ENCODE peak calls at places on chromosomes 12 and 14, in eight cellular contexts. G is sigmoid colon, H is IMR-90, T is cardiac muscle cell, A is gastrocnemius medialis, W is stomach, I is ovary, J is OCI-LY7. C is an unnamed sample.

GRCh38 chr14:94701854-94702370 is 68.0 kb downstream of the GSC start:
- DNase-seq in G (no peak), H (no peak), T (no peak), A (no peak), W (no peak), I (no peak), J (no peak), C (no peak)

GRCh38 chr14:104893435-104894207 is 28.6 kb downstream of the CEP170B start:
- DNase-seq in G (peak; percentile 59), H (no peak), T (no peak), A (no peak), W (peak; percentile 25), I (peak; percentile 31), J (peak; percentile 47), C (peak; percentile 13)

GRCh38 chr14:60722163-60722835 is 1.9 kb downstream of the SIX4 start:
- DNase-seq in G (no peak), H (peak; percentile 79), T (peak; percentile 52), A (peak; percentile 49), W (peak; percentile 40), I (peak; percentile 54), J (peak; percentile 58), C (peak; percentile 43)

GRCh38 chr14:29861996-29862395 is 65.7 kb downstream of the PRKD1 start:
- DNase-seq in G (no peak), H (no peak), T (no peak), A (no peak), W (no peak), I (no peak), J (no peak), C (no peak)

GRCh38 chr12:2826721-2827515 is 7.9 kb downstream of the NRIP2 start:
- DNase-seq in G (no peak), H (no peak), T (no peak), A (no peak), W (no peak), I (no peak), J (no peak), C (no peak)

GRCh38 chr14:64983439-64984310 is 3.0 kb upstream of the FNTB start:
- DNase-seq in G (no peak), H (peak; percentile 74), T (peak; percentile 77), A (no peak), W (peak; percentile 42), I (no peak), J (peak; percentile 70), C (peak; percentile 48)

GRCh38 chr12:95169368-95169767 is 47.9 kb downstream of the FGD6 start:
- DNase-seq in G (no peak), H (peak; percentile 92), T (peak; percentile 75), A (no peak), W (peak; percentile 33), I (no peak), J (no peak), C (no peak)

GRCh38 chr12:91482231-91482630 is 299.6 kb upstream of the DCN start:
- DNase-seq in G (no peak), H (no peak), T (no peak), A (no peak), W (no peak), I (no peak), J (no peak), C (no peak)

GRCh38 chr12:25970082-25970481 is 11.6 kb downstream of the RASSF8 start:
- DNase-seq in G (no peak), H (no peak), T (no peak), A (no peak), W (no peak), I (no peak), J (no peak), C (no peak)

GRCh38 chr12:57836442-57837375 is 9.8 kb downstream of the CTDSP2 start:
- DNase-seq in G (peak; percentile 89), H (peak; percentile 86), T (peak; percentile 95), A (no peak), W (peak; percentile 63), I (peak; percentile 88), J (peak; percentile 83), C (no peak)

GRCh38 chr12:55743131-55743921 is 404 bp downstream of the GDF11 start:
- DNase-seq in G (peak; percentile 85), H (peak; percentile 68), T (peak; percentile 76), A (no peak), W (peak; percentile 60), I (peak; percentile 74), J (peak; percentile 84), C (peak; percentile 85)

GRCh38 chr12:31682136-31682962 is 22.9 kb downstream of the ETFBKMT start:
- DNase-seq in G (no peak), H (peak; percentile 82), T (peak; percentile 92), A (no peak), W (peak; percentile 57), I (no peak), J (peak; percentile 95), C (peak; percentile 71)

GRCh38 chr12:92259291-92259690 is 113.6 kb upstream of the BTG1 start:
- DNase-seq in G (no peak), H (no peak), T (no peak), A (no peak), W (no peak), I (no peak), J (no peak), C (no peak)

GRCh38 chr12:2248901-2249381 is 196.2 kb downstream of the CACNA1C start:
- DNase-seq in G (no peak), H (peak; percentile 80), T (no peak), A (no peak), W (no peak), I (no peak), J (peak; percentile 94), C (no peak)

DNA sequence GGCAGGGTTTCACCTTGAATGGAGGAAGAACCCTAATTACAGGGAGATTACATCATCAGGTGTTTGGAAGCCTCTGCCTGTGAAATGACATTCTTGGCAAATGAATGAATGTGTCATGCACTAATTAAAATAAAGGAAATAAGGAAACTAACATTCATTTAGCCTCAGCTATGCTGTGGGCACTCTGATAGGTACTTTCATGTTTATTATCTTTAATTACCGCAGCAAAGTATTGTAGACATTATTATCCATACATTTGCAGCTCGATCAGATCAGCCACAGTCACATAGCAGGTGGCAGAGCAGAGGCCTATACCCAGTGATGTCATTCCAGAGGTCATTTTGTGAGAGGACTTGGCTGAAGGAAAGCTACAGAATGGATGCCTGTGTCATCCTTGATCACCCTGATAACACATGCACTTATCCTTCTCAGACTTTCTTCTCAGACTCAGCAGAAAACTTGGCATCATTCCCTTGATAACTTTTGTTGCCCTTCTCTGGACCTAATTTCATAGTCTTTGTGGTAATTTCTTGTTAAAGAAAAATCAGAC is 18.5 kb downstream of the ZNF664 start:
- DNase-seq in G (no peak), H (no peak), T (no peak), A (no peak), W (no peak), I (no peak), J (no peak), C (no peak)
- H3K4me1 ChIP-seq in G (no peaks in the 10 kb centered on the region), H (peaks cover 11% of the 10 kb centered on the region), T (peaks cover 90% of the 10 kb centered on the region), A (peaks cover 30% of the 10 kb centered on the region), W (peaks cover 75% of the 10 kb centered on the region), I (no peaks in the 10 kb centered on the region), J (peaks cover 10% of the 10 kb centered on the region), C (peaks cover 22% of the 10 kb centered on the region)

GRCh38 chr12:116996058-116996457 is 85.3 kb downstream of the FBXW8 start:
- DNase-seq in G (no peak), H (no peak), T (peak; percentile 76), A (no peak), W (no peak), I (no peak), J (no peak), C (no peak)

GRCh38 chr12:116990329-116990728 is 79.6 kb downstream of the FBXW8 start:
- DNase-seq in G (no peak), H (no peak), T (no peak), A (no peak), W (no peak), I (no peak), J (no peak), C (no peak)

GRCh38 chr12:116996648-116997047 is 85.9 kb downstream of the FBXW8 start:
- DNase-seq in G (no peak), H (peak; percentile 13), T (peak; percentile 72), A (no peak), W (no peak), I (no peak), J (no peak), C (peak; percentile 34)

GRCh38 chr12:116990971-116991966 is 80.5 kb downstream of the FBXW8 start:
- DNase-seq in G (no peak), H (peak; percentile 83), T (no peak), A (no peak), W (no peak), I (no peak), J (no peak), C (no peak)
- TF ChIP-seq CTCF in G (no peak), H (no peak), T (no peak), A (no peak), W (no peak), I (no peak), J (no peak), C (no peak)

GRCh38 chr12:34233618-34234017 is 211.3 kb downstream of the ALG10 start:
- DNase-seq in G (no peak), H (no peak), T (no peak), A (no peak), W (no peak), I (no peak), J (no peak), C (no peak)

GRCh38 chr12:34236073-34236472 is 213.8 kb downstream of the ALG10 start:
- DNase-seq in G (no peak), H (no peak), T (no peak), A (no peak), W (no peak), I (no peak), J (no peak), C (no peak)
- H3K9me3 ChIP-seq in G (no peaks in the 10 kb centered on the region), H (peaks cover 10% of the 10 kb centered on the region), T (no peaks in the 10 kb centered on the region), A (no peaks in the 10 kb centered on the region), W (no peaks in the 10 kb centered on the region), I (no peaks in the 10 kb centered on the region), J (no peaks in the 10 kb centered on the region), C (no peaks in the 10 kb centered on the region)

GRCh38 chr14:44449694-44450093 is 57.4 kb downstream of the FSCB start:
- DNase-seq in G (no peak), H (no peak), T (no peak), A (no peak), W (no peak), I (no peak), J (no peak), C (no peak)
- H3K4me1 ChIP-seq in G (no peaks in the 10 kb centered on the region), H (no peaks in the 10 kb centered on the region), T (no peaks in the 10 kb centered on the region), A (no peaks in the 10 kb centered on the region), W (no peaks in the 10 kb centered on the region), I (no peaks in the 10 kb centered on the region), J (no peaks in the 10 kb centered on the region), C (no peaks in the 10 kb centered on the region)

GRCh38 chr12:41899577-41899976 is 245.1 kb downstream of the GXYLT1 start:
- DNase-seq in G (no peak), H (no peak), T (no peak), A (no peak), W (no peak), I (no peak), J (no peak), C (no peak)
- TF ChIP-seq CTCF in G (no peak), H (no peak), T (no peak), A (no peak), W (no peak), I (no peak), J (no peak), C (no peak)